ENCODE peak calls at places on chromosomes 6 and 20, in four cellular contexts. W, O, P and D are unnamed samples.

GRCh38 chr6:82067021-82067420 is 180.5 kb downstream of the IBTK start:
- DNase-seq in O (peak), P (peak), W (no peak), D (peak)

GRCh38 chr6:144334150-144334708 is 49.1 kb downstream of the UTRN start:
- DNase-seq in O (no peak), W (no peak), P (no peak), D (no peak)

GRCh38 chr6:54935739-54936138 is 89.2 kb downstream of the FAM83B start:
- DNase-seq in O (no peak), W (no peak), P (no peak), D (peak)

GRCh38 chr6:32885698-32886286 is 31.8 kb downstream of the PSMB9 start:
- DNase-seq in O (peak), W (peak), P (peak), D (peak)

GRCh38 chr6:108650781-108651180 is 90.1 kb downstream of the FOXO3 start:
- DNase-seq in W (no peak), P (no peak), O (no peak), D (peak)

GRCh38 chr6:152206072-152206818 is 398.8 kb downstream of the ESR1 start:
- DNase-seq in O (peak), W (peak), P (no peak), D (peak)

GRCh38 chr6:168367285-168367720 is 47.7 kb upstream of the DACT2 start:
- DNase-seq in O (no peak), P (no peak), W (no peak), D (no peak)

GRCh38 chr6:103273048-103273447 is 1586.7 kb downstream of the HACE1 start:
- DNase-seq in P (no peak), O (no peak), W (no peak), D (no peak)

GRCh38 chr20:55415567-55416142 is 589.7 kb downstream of the CBLN4 start:
- DNase-seq in O (no peak), W (no peak), P (no peak), D (no peak)

GRCh38 chr6:170493354-170493753 is 59.8 kb downstream of the PSMB1 start:
- DNase-seq in O (no peak), W (no peak), P (no peak), D (no peak)

GRCh38 chr6:170284866-170285469 is 5.9 kb downstream of the DLL1 start:
- DNase-seq in P (no peak), W (no peak), O (no peak), D (no peak)

GRCh38 chr6:65231616-65232015 is 475.4 kb downstream of the EYS start:
- DNase-seq in W (no peak), O (no peak), P (no peak), D (no peak)

GRCh38 chr6:136036601-136037000 is 185.1 kb downstream of the PDE7B start:
- DNase-seq in W (no peak), P (no peak), O (peak), D (no peak)

DNA sequence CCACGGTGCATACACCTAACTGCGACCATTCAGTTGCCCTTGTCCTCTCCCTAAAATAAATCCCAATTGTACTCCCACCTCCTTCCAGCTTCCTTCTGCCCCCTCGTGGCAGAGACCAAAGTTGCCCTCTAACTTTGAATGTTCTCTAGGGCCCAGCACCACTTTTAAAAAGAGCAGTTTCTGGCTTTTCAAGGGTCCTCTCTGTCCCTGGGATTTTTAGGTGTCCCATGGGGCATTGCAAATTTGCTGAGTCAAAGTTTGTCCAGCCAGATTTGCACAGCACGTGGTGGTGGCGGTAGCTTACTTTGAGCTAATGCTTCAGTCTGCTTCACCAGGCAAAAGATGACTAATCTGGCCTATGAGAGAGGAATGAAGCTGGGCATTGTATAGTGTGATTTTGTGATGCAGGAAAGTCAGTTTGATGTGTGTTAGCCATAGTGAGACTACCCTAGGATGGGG is 100.2 kb downstream of the PERP start:
- DNase-seq in P (no peak), W (peak), O (peak), D (peak)
- TF ChIP-seq FOS in P (no peak), W (no peak), O (no peak), D (no peak)

GRCh38 chr6:146582857-146583256 is 15.9 kb upstream of the ADGB start:
- DNase-seq in W (no peak), O (no peak), P (no peak), D (peak)
- TF ChIP-seq FOS in W (no peak), O (no peak), P (no peak), D (no peak)

DNA sequence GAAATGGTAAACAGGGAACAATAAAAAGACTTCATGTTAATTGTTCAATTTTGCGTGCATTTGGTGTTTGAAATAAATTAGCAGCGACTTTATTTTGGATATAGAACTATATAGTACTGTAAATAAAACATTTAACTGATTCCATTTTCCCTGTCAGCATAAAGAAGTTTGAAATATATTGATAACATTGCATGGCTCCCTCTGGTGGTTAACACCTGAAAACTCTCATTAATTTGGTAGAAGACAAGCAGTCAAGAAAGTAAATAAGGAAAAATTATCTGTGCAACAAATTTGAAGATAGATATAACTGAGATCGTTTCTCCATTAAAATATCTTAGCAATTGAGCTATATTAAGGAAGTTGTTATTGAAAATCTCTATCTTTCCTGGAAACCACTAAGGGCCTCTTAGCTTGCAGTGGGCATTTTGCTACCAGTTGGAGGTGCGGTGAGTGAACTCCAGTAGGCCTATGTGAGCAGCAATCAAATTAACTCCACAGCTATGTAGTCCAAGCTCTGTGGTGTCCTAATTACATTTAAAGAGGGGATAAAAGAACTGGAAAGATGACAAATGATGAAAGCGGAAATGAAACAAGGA is 435.7 kb upstream of the FKBP1C start:
- DNase-seq in P (no peak), O (no peak), W (no peak), D (no peak)
- TF ChIP-seq FOS in P (no peak), O (no peak), W (no peak), D (no peak)

DNA sequence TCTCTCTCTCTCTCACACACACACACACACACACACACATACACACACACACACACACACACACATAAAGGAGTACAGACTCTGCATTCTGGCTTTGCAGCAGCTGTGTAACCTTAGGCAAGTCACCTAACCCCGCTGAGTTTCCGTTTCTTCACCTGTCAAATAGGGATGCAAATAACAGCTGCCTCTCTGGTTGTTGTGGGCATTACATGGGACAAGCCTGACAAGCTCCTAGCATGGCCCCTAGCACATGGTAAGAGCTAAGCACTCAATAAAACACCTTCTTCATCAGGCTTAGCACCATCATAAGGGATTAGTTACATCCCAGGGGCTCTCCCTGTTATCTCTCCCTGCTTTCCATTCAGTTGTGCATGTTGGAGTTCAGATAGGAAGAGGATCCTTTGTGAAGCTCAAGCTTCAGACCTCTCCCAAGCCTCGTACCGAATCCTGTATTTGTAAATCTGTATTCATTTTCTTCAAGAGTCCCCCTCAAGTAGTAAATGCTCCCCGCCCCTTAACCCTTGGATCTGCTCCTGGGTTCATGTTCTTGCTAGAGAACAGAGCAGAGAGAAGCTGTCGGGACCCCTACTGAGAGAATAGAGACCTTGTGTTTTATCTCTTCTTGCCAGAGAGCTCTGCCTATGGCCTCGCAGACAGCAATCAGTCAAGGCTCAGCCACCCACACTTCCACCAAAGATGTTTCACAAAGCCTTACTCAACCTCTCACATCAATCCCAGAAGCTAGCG is 2.2 kb downstream of the SLC13A3 start:
- DNase-seq in W (peak), P (no peak), O (no peak), D (no peak)
- TF ChIP-seq FOS in W (no peak), P (no peak), O (no peak), D (no peak)

GRCh38 chr20:59123011-59123676 is 40.5 kb upstream of the ZNF831 start:
- DNase-seq in P (no peak), O (no peak), W (no peak), D (no peak)
- TF ChIP-seq FOS in P (no peak), O (no peak), W (no peak), D (no peak)

GRCh38 chr20:32731882-32732266 is 11.4 kb downstream of the COMMD7 start:
- DNase-seq in P (no peak), O (no peak), W (no peak), D (no peak)

GRCh38 chr20:32741151-32741550 is 2.1 kb downstream of the COMMD7 start:
- DNase-seq in O (no peak), P (no peak), W (no peak), D (no peak)

GRCh38 chr20:32742322-32743236 is 688 bp downstream of the COMMD7 start:
- DNase-seq in W (no peak), O (no peak), P (no peak), D (no peak)

GRCh38 chr20:32743237-32744112 is at the start of gene COMMD7:
- DNase-seq in P (peak), O (peak), W (peak), D (peak)

GRCh38 chr20:32737371-32738223 is 5.7 kb downstream of the COMMD7 start:
- DNase-seq in O (peak), P (no peak), W (no peak), D (peak)
- TF ChIP-seq FOS in O (peak), P (no peak), W (no peak), D (no peak)

GRCh38 chr20:36998652-36999051 is 47.1 kb upstream of the SAMHD1 start:
- DNase-seq in W (no peak), P (no peak), O (no peak), D (no peak)
- TF ChIP-seq FOS in W (no peak), P (no peak), O (no peak), D (no peak)

DNA sequence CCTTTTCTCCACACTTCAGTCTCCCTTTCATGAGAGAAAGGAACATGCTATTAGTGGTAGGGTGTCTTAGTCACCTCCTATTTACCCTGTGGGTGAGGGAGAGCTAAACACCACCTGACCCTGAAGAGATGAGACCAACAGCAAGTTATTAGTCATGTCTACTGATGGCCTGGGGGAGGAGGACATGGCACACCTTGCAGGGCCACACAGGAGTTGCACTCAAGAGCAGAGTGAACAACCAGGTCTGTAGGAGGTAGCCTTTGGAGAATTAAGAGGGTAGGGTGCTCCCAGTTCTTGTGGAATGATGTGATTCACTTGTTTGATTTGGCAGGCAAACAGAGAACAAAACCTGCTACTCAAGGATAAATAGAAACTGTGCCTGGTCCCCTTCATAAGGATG is 82.7 kb upstream of the FABP7 start:
- DNase-seq in P (no peak), W (no peak), O (peak), D (peak)
- TF ChIP-seq FOS in P (no peak), W (no peak), O (no peak), D (peak)